ENCODE peak calls at places on chromosomes 1 and 21, in six cellular contexts. L, M, S, X, E and V are unnamed samples.

GRCh38 chr1:15616704-15617172 is 520 bp upstream of the DDI2 start:
- ATAC-seq in L (peak), M (no peak), X (peak), S (peak), E (no peak), V (peak)

GRCh38 chr1:68347415-68347814 is 102.3 kb downstream of the RPE65 start:
- ATAC-seq in X (peak), M (no peak), E (no peak), L (no peak), S (no peak), V (no peak)

GRCh38 chr1:86396503-86396900 is 379 bp upstream of the ODF2L start:
- ATAC-seq in X (peak), S (no peak), L (no peak), E (peak), M (no peak), V (no peak)

GRCh38 chr1:200888349-200888838 is 6.3 kb upstream of the INAVA start:
- ATAC-seq in X (peak), S (no peak), E (no peak), L (no peak), M (no peak), V (no peak)

GRCh38 chr1:183636334-183636682 is 725 bp upstream of the ARPC5 start:
- ATAC-seq in S (no peak), L (no peak), X (no peak), M (no peak), E (no peak), V (no peak)

GRCh38 chr1:174837386-174837785 is 162.4 kb upstream of the CACYBP start:
- ATAC-seq in L (no peak), M (no peak), S (no peak), E (no peak), X (no peak), V (no peak)

GRCh38 chr1:110465814-110466380 is 14.9 kb downstream of the PROK1 start:
- ATAC-seq in S (no peak), L (no peak), E (no peak), X (no peak), M (no peak), V (no peak)

GRCh38 chr1:94332952-94333351 is 85.2 kb upstream of the ABCD3 start:
- ATAC-seq in S (peak), E (no peak), L (peak), M (no peak), X (no peak), V (no peak)

GRCh38 chr1:72482736-72483413 is 200.5 kb upstream of the NEGR1 start:
- ATAC-seq in X (no peak), M (no peak), L (no peak), E (no peak), S (no peak), V (no peak)

GRCh38 chr21:34922487-34922886 is 126.6 kb downstream of the RUNX1 start:
- ATAC-seq in M (no peak), L (no peak), S (no peak), E (no peak), X (no peak), V (no peak)

GRCh38 chr1:243268751-243269460 is 13.1 kb downstream of the SDCCAG8 start:
- ATAC-seq in M (no peak), L (peak), S (peak), E (no peak), X (no peak), V (no peak)

GRCh38 chr1:56586502-56586901 is 7.1 kb upstream of the PLPP3 start:
- ATAC-seq in X (no peak), L (no peak), E (no peak), M (no peak), S (no peak), V (no peak)

GRCh38 chr1:153509036-153509435 is 26.8 kb downstream of the S100A6 start:
- ATAC-seq in S (no peak), E (no peak), M (no peak), X (no peak), L (no peak), V (no peak)

GRCh38 chr1:199373139-199373538 is 654.4 kb upstream of the NR5A2 start:
- ATAC-seq in M (no peak), S (no peak), E (no peak), X (no peak), L (no peak), V (no peak)

GRCh38 chr1:108880850-108881249 is 4.1 kb downstream of the GPSM2 start:
- ATAC-seq in M (no peak), L (no peak), E (no peak), X (no peak), S (no peak), V (no peak)

GRCh38 chr1:226643701-226644540 is 95.2 kb downstream of the ITPKB start:
- ATAC-seq in S (no peak), E (no peak), M (no peak), X (no peak), L (no peak), V (no peak)

GRCh38 chr1:154861607-154862094 is 8.4 kb downstream of the KCNN3 start:
- ATAC-seq in L (no peak), S (peak), X (no peak), E (no peak), M (peak), V (no peak)

GRCh38 chr1:43506233-43506632 is 24.4 kb upstream of the PTPRF start:
- ATAC-seq in E (no peak), S (no peak), X (no peak), L (peak), M (no peak), V (no peak)

GRCh38 chr1:7899741-7900140 is 40.9 kb downstream of the TNFRSF9 start:
- ATAC-seq in S (no peak), L (no peak), X (no peak), M (no peak), E (no peak), V (no peak)

GRCh38 chr1:101388904-101389546 is 152.2 kb downstream of the S1PR1 start:
- ATAC-seq in S (no peak), E (no peak), M (no peak), L (no peak), X (no peak), V (no peak)

GRCh38 chr1:19504796-19505693 is 19.7 kb upstream of the CAPZB start:
- ATAC-seq in M (peak), L (peak), E (peak), S (peak), X (peak), V (peak)

GRCh38 chr1:149886396-149887195 is 12.8 kb upstream of the BOLA1 start:
- ATAC-seq in S (peak), M (peak), E (peak), X (peak), L (peak), V (peak)

GRCh38 chr1:59570524-59570923 is 244.2 kb upstream of the HOOK1 start:
- ATAC-seq in E (no peak), M (no peak), L (no peak), S (peak), X (peak), V (no peak)

GRCh38 chr1:110390096-110390495 is 730 bp downstream of the SLC16A4 start:
- ATAC-seq in X (no peak), E (no peak), M (no peak), L (peak), S (peak), V (peak)

GRCh38 chr1:239539856-239540255 is 153.5 kb downstream of the CHRM3 start:
- ATAC-seq in E (no peak), X (no peak), S (no peak), M (no peak), L (no peak), V (no peak)

GRCh38 chr21:38660333-38661295 is 145.1 kb upstream of the ETS2 start:
- ATAC-seq in S (peak), E (peak), X (peak), M (no peak), L (peak), V (peak)

GRCh38 chr21:22120616-22121266 is 1122.5 kb downstream of the NCAM2 start:
- ATAC-seq in S (no peak), E (no peak), M (no peak), L (no peak), X (no peak), V (no peak)

GRCh38 chr1:247064309-247064708 is 14.3 kb downstream of the ZNF670 start:
- ATAC-seq in E (no peak), S (no peak), L (no peak), X (no peak), M (no peak), V (no peak)

GRCh38 chr1:206979379-206980043 is 9.3 kb upstream of the FCAMR start:
- ATAC-seq in S (peak), L (peak), X (peak), E (peak), M (no peak), V (no peak)

GRCh38 chr1:108096089-108096488 is 104.1 kb downstream of the SLC25A24 start:
- ATAC-seq in L (no peak), X (no peak), S (no peak), M (no peak), E (no peak), V (no peak)

GRCh38 chr21:34260598-34260997 is 103.2 kb upstream of the KCNE2 start:
- ATAC-seq in M (no peak), E (no peak), X (no peak), L (no peak), S (no peak), V (no peak)

GRCh38 chr1:41850029-41850428 is 68.7 kb downstream of the HIVEP3 start:
- ATAC-seq in L (no peak), X (no peak), E (no peak), M (no peak), S (no peak), V (no peak)

GRCh38 chr1:43047135-43047534 is 88.5 kb upstream of the SLC2A1 start:
- ATAC-seq in M (no peak), E (no peak), L (no peak), X (no peak), S (no peak), V (no peak)

GRCh38 chr1:171150156-171150555 is 34.9 kb upstream of the FMO2 start:
- ATAC-seq in L (no peak), X (no peak), S (no peak), E (no peak), M (no peak), V (no peak)

GRCh38 chr1:45953934-45954333 is 150.5 kb downstream of the MAST2 start:
- ATAC-seq in M (peak), S (peak), L (peak), E (no peak), X (no peak), V (peak)
- H3K4me3 ChIP-seq in M (peak), S (no peak), L (peak), E (no peak), X (no peak), V (peak)

GRCh38 chr1:24739241-24739640 is 6.0 kb upstream of the CLIC4 start:
- ATAC-seq in E (no peak), L (no peak), X (no peak), M (no peak), S (no peak), V (no peak)
- TF ChIP-seq POLR2A in E (no peak), L (no peak), X (no peak), M (no peak), S (no peak), V (no peak)

GRCh38 chr21:36815284-36815683 is 116.4 kb downstream of the SIM2 start:
- ATAC-seq in M (no peak), L (no peak), X (no peak), E (no peak), S (no peak), V (no peak)

GRCh38 chr21:36813071-36813470 is 114.2 kb downstream of the SIM2 start:
- ATAC-seq in X (no peak), L (no peak), E (no peak), M (no peak), S (no peak), V (no peak)

GRCh38 chr21:36820176-36821031 is 121.5 kb downstream of the SIM2 start:
- ATAC-seq in L (no peak), X (peak), S (no peak), M (no peak), E (no peak), V (no peak)

GRCh38 chr21:36818051-36818450 is 119.1 kb downstream of the SIM2 start:
- ATAC-seq in M (no peak), X (no peak), L (no peak), S (no peak), E (no peak), V (no peak)

GRCh38 chr21:36816556-36817130 is 117.7 kb downstream of the SIM2 start:
- ATAC-seq in S (no peak), L (no peak), E (no peak), M (no peak), X (no peak), V (no peak)
- H3K4me3 ChIP-seq in S (no peak), L (no peak), E (no peak), M (no peak), X (no peak), V (no peak)

GRCh38 chr1:17577907-17578297 is 38.4 kb downstream of the ARHGEF10L start:
- ATAC-seq in X (no peak), M (no peak), S (no peak), L (no peak), E (no peak), V (no peak)

GRCh38 chr1:17581389-17582123 is 42.1 kb downstream of the ARHGEF10L start:
- ATAC-seq in S (no peak), E (no peak), L (peak), M (no peak), X (peak), V (no peak)

GRCh38 chr1:17582124-17582768 is 42.7 kb downstream of the ARHGEF10L start:
- ATAC-seq in X (peak), S (no peak), M (no peak), L (no peak), E (peak), V (no peak)

GRCh38 chr1:17575786-17576584 is 36.5 kb downstream of the ARHGEF10L start:
- ATAC-seq in X (no peak), L (no peak), M (no peak), S (no peak), E (no peak), V (peak)

GRCh38 chr1:17579951-17580939 is 40.7 kb downstream of the ARHGEF10L start:
- ATAC-seq in S (no peak), L (peak), X (peak), E (peak), M (no peak), V (no peak)
- TF ChIP-seq POLR2A in S (no peak), L (no peak), X (peak), E (peak), M (no peak), V (no peak)

DNA sequence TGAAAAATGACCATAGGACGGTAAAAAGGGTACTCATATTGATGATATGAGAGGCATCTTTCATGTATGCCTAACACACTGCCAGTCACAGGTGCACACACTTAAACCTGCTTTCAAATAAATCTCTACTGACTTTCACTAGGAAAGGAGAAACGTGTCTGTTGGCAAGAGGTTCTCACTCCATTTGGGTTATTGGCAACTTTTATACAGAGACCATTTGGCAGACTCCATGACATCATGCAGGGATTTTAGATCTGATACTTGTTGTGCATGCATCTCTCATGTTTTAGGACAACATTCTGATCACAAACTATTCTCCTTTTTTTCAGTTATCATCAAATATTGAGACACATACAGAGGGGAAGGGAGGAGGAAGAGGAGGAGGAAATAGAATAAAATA is 31.6 kb downstream of the RGS7 start:
- ATAC-seq in L (no peak), E (no peak), X (no peak), M (no peak), S (no peak), V (no peak)
- H3K4me3 ChIP-seq in L (no peak), E (no peak), X (no peak), M (no peak), S (no peak), V (no peak)

GRCh38 chr1:35178295-35178695 is 14.7 kb downstream of the SFPQ start:
- ATAC-seq in X (no peak), S (no peak), L (no peak), M (no peak), E (no peak), V (no peak)

GRCh38 chr1:35181790-35182455 is 11.0 kb downstream of the SFPQ start:
- ATAC-seq in S (no peak), X (no peak), E (no peak), L (no peak), M (no peak), V (no peak)

GRCh38 chr1:35179864-35180263 is 13.1 kb downstream of the SFPQ start:
- ATAC-seq in E (no peak), X (peak), L (no peak), S (no peak), M (no peak), V (no peak)

GRCh38 chr1:35178874-35179380 is 14.0 kb downstream of the SFPQ start:
- ATAC-seq in X (peak), S (no peak), M (no peak), L (no peak), E (peak), V (no peak)

DNA sequence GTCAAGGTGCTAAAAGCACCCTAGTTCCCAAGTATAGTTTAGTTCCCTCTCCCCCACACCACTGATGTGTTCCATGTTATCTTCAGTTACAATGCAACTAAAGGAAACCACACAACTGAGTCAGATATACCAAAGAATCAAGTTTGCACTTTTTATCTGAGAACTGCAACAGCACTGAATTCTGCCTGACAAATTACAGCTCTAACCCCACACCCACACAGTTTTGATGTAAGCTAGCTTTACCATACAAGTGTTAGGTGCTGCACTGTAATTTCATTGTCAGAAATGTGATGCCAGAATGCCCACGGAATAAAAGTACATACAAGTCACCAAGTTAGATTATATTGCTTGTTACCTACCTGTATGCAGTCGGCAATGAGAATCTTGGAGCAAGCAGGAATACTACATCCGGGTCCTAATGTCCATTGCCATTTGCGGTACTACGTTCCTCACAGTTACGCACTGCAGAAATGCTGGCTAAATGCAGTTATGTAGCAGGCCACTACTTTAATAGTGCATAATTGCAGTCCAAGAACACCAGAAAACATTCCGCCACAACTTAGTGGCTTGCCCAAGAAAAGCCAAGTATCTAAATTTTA is 12.1 kb downstream of the SFPQ start:
- ATAC-seq in E (no peak), M (no peak), X (no peak), L (peak), S (peak), V (no peak)
- TF ChIP-seq POLR2A in E (no peak), M (no peak), X (no peak), L (no peak), S (no peak), V (no peak)

DNA sequence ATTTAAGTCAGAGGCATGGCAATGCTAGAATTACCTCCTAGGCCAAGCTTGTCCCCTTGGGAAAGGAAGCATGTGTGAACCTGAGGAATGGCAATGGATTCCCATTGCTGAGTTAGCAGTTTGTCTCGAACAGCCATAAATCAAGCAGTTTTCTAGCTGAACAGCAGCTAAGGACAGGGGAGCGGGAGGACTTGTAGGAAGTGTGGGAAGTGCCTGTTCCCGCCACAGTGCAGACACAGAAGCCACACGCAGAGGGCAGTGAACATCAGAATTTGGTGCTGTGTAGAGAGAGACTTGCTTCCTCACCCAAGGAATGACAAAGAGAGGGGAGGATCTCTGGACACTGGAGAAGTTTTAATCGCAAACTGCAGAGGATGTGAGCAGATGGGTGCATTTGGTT is 3.8 kb downstream of the PHGDH start:
- ATAC-seq in S (no peak), E (peak), X (no peak), L (no peak), M (no peak), V (no peak)
- H3K4me3 ChIP-seq in S (no peak), E (no peak), X (no peak), L (no peak), M (no peak), V (no peak)

GRCh38 chr1:9127395-9128160 is 1.3 kb downstream of the GPR157 start:
- ATAC-seq in S (no peak), E (no peak), X (no peak), M (peak), L (no peak), V (no peak)

GRCh38 chr1:9129391-9130041 is 614 bp upstream of the GPR157 start:
- ATAC-seq in E (peak), L (peak), X (peak), M (peak), S (peak), V (peak)

GRCh38 chr1:9128161-9128519 is 762 bp downstream of the GPR157 start:
- ATAC-seq in M (peak), S (peak), X (peak), E (peak), L (peak), V (peak)

GRCh38 chr1:9126511-9126910 is 2.4 kb downstream of the GPR157 start:
- ATAC-seq in S (no peak), X (no peak), L (no peak), E (no peak), M (no peak), V (no peak)

DNA sequence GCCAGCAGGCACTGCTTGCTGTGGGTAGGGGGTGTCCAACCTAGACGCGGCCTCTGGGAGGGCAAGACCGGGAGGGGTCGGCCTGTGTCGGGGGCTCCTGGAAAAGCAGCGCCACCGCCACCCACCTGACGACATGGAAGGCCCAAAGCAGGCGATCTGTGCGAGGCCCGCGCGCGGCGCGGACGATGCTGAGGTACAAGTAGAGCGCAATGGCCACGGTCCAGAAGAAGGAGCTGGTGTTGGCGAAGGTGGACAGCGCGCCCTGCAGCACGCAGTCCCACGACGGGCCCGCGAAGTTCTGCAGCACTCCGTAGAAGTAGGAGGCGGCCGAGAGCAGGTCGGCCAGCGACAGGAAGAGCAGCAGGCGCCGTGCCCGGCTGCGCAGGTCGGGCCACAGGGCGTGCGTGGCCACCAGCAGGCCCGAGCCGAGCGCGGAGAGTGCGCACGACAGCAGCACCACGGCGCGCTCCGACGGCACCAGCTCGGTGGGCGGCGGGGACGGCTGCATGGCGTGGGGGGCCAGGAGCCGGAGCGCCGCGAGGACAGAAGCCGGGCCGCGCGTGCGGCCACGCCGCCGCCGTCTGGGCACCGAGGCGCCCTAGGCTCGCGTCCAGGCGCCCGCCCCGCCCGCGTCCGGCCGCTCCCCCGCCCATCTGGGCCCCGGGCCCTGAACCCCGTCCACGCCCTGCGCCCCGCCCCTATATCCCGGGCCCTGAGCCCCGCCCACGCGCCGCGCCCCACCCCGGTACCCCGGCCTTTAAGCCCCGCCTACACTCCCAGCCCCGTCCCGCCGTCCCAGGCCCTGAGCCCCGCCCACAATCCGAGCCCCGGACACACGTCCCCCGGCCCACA is at the start of gene GPR157:
- ATAC-seq in S (peak), E (peak), M (peak), L (peak), X (peak), V (peak)
- TF ChIP-seq POLR2A in S (no peak), E (peak), M (peak), L (peak), X (peak), V (peak)